ENCODE peak calls at places on chromosome 22, in five cellular contexts. One of them, this sample, is unnamed.
A peak's percentile ranks its signal among the peaks of the same experiment; 100 is the strongest.

GRCh38 chr22:31084811-31085492 is 3.8 kb downstream of the SMTN start:
- DNase-seq in uterus: peak; percentile 89
- DNase-seq in ovary: peak; percentile 90
- DNase-seq in colonic mucosa: peak; percentile 89
- DNase-seq in mammary epithelial cell: peak; percentile 69
- DNase-seq in this sample: no peak

GRCh38 chr22:17501679-17502285 is 61.5 kb upstream of the SLC25A18 start:
- DNase-seq in mammary epithelial cell: peak; percentile 53
- DNase-seq in ovary: peak; percentile 22
- DNase-seq in uterus: no peak
- DNase-seq in colonic mucosa: peak; percentile 29
- DNase-seq in this sample: peak; percentile 46

GRCh38 chr22:36528336-36528735 is 630 bp downstream of the EIF3D start:
- DNase-seq in colonic mucosa: no peak
- DNase-seq in mammary epithelial cell: no peak
- DNase-seq in uterus: no peak
- DNase-seq in ovary: no peak
- DNase-seq in this sample: no peak

GRCh38 chr22:23692598-23693291 is 1.9 kb downstream of the RGL4 start:
- DNase-seq in mammary epithelial cell: no peak
- DNase-seq in colonic mucosa: no peak
- DNase-seq in uterus: no peak
- DNase-seq in ovary: no peak
- DNase-seq in this sample: no peak

GRCh38 chr22:36369922-36370781 is 17.6 kb downstream of the MYH9 start:
- DNase-seq in ovary: peak; percentile 60
- DNase-seq in uterus: no peak
- DNase-seq in mammary epithelial cell: peak; percentile 74
- DNase-seq in colonic mucosa: peak; percentile 83
- DNase-seq in this sample: no peak

GRCh38 chr22:47672526-47672925 is 910.1 kb downstream of the TBC1D22A start:
- DNase-seq in uterus: no peak
- DNase-seq in ovary: no peak
- DNase-seq in colonic mucosa: no peak
- DNase-seq in mammary epithelial cell: no peak
- DNase-seq in this sample: no peak

GRCh38 chr22:50403701-50404101 is 60.6 kb downstream of the PPP6R2 start:
- DNase-seq in colonic mucosa: peak; percentile 40
- DNase-seq in ovary: peak; percentile 31
- DNase-seq in uterus: peak; percentile 28
- DNase-seq in mammary epithelial cell: no peak
- DNase-seq in this sample: no peak

GRCh38 chr22:39144101-39144815 is 8.2 kb downstream of the CBX7 start:
- DNase-seq in ovary: no peak
- DNase-seq in uterus: peak; percentile 46
- DNase-seq in colonic mucosa: peak; percentile 64
- DNase-seq in mammary epithelial cell: peak; percentile 59
- DNase-seq in this sample: no peak

GRCh38 chr22:40414306-40414705 is 43.9 kb downstream of the SGSM3 start:
- DNase-seq in colonic mucosa: no peak
- DNase-seq in mammary epithelial cell: peak; percentile 71
- DNase-seq in ovary: no peak
- DNase-seq in uterus: no peak
- DNase-seq in this sample: no peak

GRCh38 chr22:48719978-48720661 is 1107.6 kb downstream of the BRD1 start:
- DNase-seq in ovary: no peak
- DNase-seq in uterus: no peak
- DNase-seq in mammary epithelial cell: no peak
- DNase-seq in colonic mucosa: no peak
- DNase-seq in this sample: no peak

GRCh38 chr22:29208502-29208862 is 2.8 kb downstream of the EMID1 start:
- DNase-seq in colonic mucosa: no peak
- DNase-seq in uterus: no peak
- DNase-seq in mammary epithelial cell: no peak
- DNase-seq in ovary: no peak
- DNase-seq in this sample: no peak
- TF ChIP-seq CTCF in colonic mucosa: no peak
- TF ChIP-seq CTCF in uterus: no peak
- TF ChIP-seq CTCF in mammary epithelial cell: no peak
- TF ChIP-seq CTCF in ovary: no peak
- TF ChIP-seq CTCF in this sample: no peak

GRCh38 chr22:42803454-42803853 is 53.6 kb downstream of the ARFGAP3 start:
- DNase-seq in ovary: no peak
- DNase-seq in uterus: no peak
- DNase-seq in colonic mucosa: no peak
- DNase-seq in mammary epithelial cell: no peak
- DNase-seq in this sample: no peak

GRCh38 chr22:42805998-42806481 is 51.0 kb downstream of the ARFGAP3 start:
- DNase-seq in colonic mucosa: no peak
- DNase-seq in uterus: no peak
- DNase-seq in ovary: no peak
- DNase-seq in mammary epithelial cell: no peak
- DNase-seq in this sample: no peak

GRCh38 chr22:42808516-42808915 is 48.6 kb downstream of the ARFGAP3 start:
- DNase-seq in ovary: no peak
- DNase-seq in colonic mucosa: no peak
- DNase-seq in uterus: no peak
- DNase-seq in mammary epithelial cell: no peak
- DNase-seq in this sample: no peak

GRCh38 chr22:42807185-42807584 is 49.9 kb downstream of the ARFGAP3 start:
- DNase-seq in ovary: no peak
- DNase-seq in mammary epithelial cell: no peak
- DNase-seq in uterus: no peak
- DNase-seq in colonic mucosa: no peak
- DNase-seq in this sample: no peak

GRCh38 chr22:42805016-42805997 is 51.8 kb downstream of the ARFGAP3 start:
- DNase-seq in mammary epithelial cell: peak; percentile 71
- DNase-seq in colonic mucosa: peak; percentile 16
- DNase-seq in ovary: no peak
- DNase-seq in uterus: no peak
- DNase-seq in this sample: peak; percentile 20
- H3K27ac ChIP-seq in mammary epithelial cell: peak overlapping the region; percentile 33
- H3K27ac ChIP-seq in colonic mucosa: peak overlapping the region; percentile 17
- H3K27ac ChIP-seq in ovary: peak overlapping the region; percentile 5
- H3K27ac ChIP-seq in uterus: peak overlapping the region; percentile 63
- H3K27ac ChIP-seq in this sample: peak overlapping the region; percentile 90

DNA sequence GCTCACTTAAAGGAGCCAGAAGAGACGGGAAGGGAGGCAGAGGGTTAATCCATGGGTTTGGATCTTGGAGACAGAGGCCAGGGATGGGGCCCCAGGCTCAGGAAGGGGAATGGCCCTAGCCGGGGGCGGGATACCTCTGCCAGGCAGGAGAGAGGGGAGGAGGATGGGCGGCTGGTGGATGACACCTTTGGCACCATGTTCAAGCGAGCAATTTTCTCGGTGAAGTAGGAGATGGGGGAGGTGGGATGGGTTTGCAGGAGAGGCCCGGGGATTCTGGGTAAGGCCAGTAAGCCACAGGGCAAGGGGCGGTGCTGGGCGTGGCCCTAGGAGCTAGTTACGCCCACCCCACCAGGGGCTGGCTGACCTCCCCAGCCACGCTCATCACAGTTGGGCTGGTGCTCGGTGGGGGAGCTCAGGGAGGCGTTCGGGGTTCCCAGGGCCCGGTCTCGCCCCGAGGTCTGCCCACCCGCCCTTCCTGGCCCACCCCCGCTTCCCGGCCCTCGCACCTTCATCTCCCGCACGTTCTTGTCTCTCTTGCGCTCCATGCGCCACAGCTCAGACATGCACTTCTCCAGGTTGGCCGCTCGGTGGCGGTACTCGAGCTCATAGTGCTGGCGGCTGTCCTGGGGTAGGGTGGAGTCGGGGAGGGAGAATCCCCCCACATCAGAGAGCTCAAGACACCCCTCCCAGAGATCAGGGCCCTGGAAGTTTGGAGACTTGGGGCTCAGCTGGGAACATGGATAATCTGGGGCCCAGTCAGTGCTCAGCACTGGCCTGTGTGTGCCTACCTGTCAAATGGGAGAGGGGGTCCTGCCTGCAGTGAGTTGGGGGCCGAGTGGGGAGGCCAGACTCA is 12.7 kb downstream of the BAIAP2L2 start:
- DNase-seq in colonic mucosa: no peak
- DNase-seq in ovary: no peak
- DNase-seq in uterus: no peak
- DNase-seq in mammary epithelial cell: no peak
- DNase-seq in this sample: no peak
- TF ChIP-seq CTCF in colonic mucosa: no peak
- TF ChIP-seq CTCF in ovary: no peak
- TF ChIP-seq CTCF in uterus: no peak
- TF ChIP-seq CTCF in mammary epithelial cell: peak; percentile 26
- TF ChIP-seq CTCF in this sample: no peak

GRCh38 chr22:46055176-46055850 is 78.4 kb upstream of the WNT7B start:
- DNase-seq in mammary epithelial cell: peak; percentile 57
- DNase-seq in uterus: peak; percentile 47
- DNase-seq in colonic mucosa: peak; percentile 78
- DNase-seq in ovary: no peak
- DNase-seq in this sample: no peak

GRCh38 chr22:46053563-46054090 is 76.7 kb upstream of the WNT7B start:
- DNase-seq in mammary epithelial cell: peak; percentile 78
- DNase-seq in ovary: peak; percentile 79
- DNase-seq in colonic mucosa: peak; percentile 89
- DNase-seq in uterus: peak; percentile 79
- DNase-seq in this sample: peak; percentile 79

GRCh38 chr22:46054091-46054877 is 77.3 kb upstream of the WNT7B start:
- DNase-seq in mammary epithelial cell: peak; percentile 39
- DNase-seq in ovary: peak; percentile 86
- DNase-seq in uterus: peak; percentile 85
- DNase-seq in colonic mucosa: peak; percentile 68
- DNase-seq in this sample: peak; percentile 81

GRCh38 chr22:46055851-46056168 is 78.8 kb upstream of the WNT7B start:
- DNase-seq in uterus: no peak
- DNase-seq in ovary: no peak
- DNase-seq in colonic mucosa: no peak
- DNase-seq in mammary epithelial cell: no peak
- DNase-seq in this sample: no peak

GRCh38 chr22:46054878-46055158 is 77.9 kb upstream of the WNT7B start:
- DNase-seq in mammary epithelial cell: no peak
- DNase-seq in ovary: no peak
- DNase-seq in colonic mucosa: no peak
- DNase-seq in uterus: no peak
- DNase-seq in this sample: no peak
- H3K27ac ChIP-seq in mammary epithelial cell: peak overlapping the region; percentile 87
- H3K27ac ChIP-seq in ovary: peak overlapping the region; percentile 100
- H3K27ac ChIP-seq in colonic mucosa: peak overlapping the region; percentile 96
- H3K27ac ChIP-seq in uterus: peak overlapping the region; percentile 100
- H3K27ac ChIP-seq in this sample: peak overlapping the region; percentile 100

GRCh38 chr22:28769394-28770085 is 3.0 kb upstream of the CCDC117 start:
- DNase-seq in mammary epithelial cell: no peak
- DNase-seq in uterus: no peak
- DNase-seq in ovary: no peak
- DNase-seq in colonic mucosa: no peak
- DNase-seq in this sample: no peak

GRCh38 chr22:28773461-28773867 is 969 bp downstream of the CCDC117 start:
- DNase-seq in mammary epithelial cell: peak; percentile 55
- DNase-seq in uterus: no peak
- DNase-seq in colonic mucosa: no peak
- DNase-seq in ovary: no peak
- DNase-seq in this sample: peak; percentile 8

GRCh38 chr22:28774378-28774777 is 1.9 kb downstream of the CCDC117 start:
- DNase-seq in mammary epithelial cell: no peak
- DNase-seq in colonic mucosa: no peak
- DNase-seq in ovary: no peak
- DNase-seq in uterus: no peak
- DNase-seq in this sample: no peak

GRCh38 chr22:28771195-28771791 is 1.2 kb upstream of the CCDC117 start:
- DNase-seq in uterus: no peak
- DNase-seq in ovary: no peak
- DNase-seq in colonic mucosa: no peak
- DNase-seq in mammary epithelial cell: peak; percentile 90
- DNase-seq in this sample: peak; percentile 13

DNA sequence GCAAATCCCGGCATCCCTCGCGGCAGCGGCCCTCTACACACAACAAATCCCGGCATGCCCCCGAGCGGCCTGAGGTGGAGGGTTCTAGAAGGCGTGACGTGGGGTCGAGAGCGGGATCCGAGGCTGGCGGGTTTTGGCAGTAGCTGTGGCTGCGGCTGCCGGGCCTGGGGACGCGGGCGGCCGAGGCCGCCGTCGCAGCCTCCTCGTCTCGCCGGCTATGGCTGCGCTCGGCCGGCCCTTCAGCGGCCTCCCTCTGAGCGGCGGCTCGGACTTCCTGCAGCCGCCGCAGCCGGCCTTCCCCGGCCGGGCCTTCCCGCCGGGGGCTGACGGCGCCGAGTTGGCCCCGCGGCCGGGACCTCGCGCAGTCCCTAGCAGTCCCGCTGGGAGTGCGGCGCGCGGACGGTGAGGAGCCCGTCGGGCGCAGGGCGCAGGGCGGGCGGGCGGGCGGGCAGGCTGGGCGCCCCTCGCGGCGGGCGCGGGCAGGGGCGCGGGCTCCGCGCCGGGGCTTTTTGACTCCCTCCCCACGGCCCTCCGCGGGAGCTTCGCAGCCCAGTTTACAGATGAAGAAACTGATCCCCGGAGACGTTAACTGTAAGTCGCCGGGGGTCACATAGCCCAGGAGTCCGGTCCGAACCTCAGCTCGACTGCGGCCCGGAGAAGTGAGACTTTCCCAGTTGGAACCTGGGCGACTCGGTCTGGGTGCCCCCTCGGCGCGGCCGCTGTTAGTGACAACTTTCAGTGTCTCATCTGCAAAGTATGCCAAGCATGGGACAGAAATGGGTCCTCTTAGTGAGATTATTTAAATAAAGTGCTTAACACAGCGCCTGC is at the start of gene CCDC117:
- DNase-seq in mammary epithelial cell: peak; percentile 86
- DNase-seq in ovary: peak; percentile 94
- DNase-seq in uterus: peak; percentile 93
- DNase-seq in colonic mucosa: peak; percentile 98
- DNase-seq in this sample: peak; percentile 80
- TF ChIP-seq CTCF in mammary epithelial cell: peak; percentile 19
- TF ChIP-seq CTCF in ovary: peak; percentile 61
- TF ChIP-seq CTCF in uterus: peak; percentile 27
- TF ChIP-seq CTCF in colonic mucosa: no peak
- TF ChIP-seq CTCF in this sample: no peak